ENCODE peak calls at places on chromosomes 7 and 10, in six cellular contexts. A is heart left ventricle; T is CD8-positive, alpha-beta T cell; S is right lobe of liver; W is astrocyte of the spinal cord; H is astrocyte of the cerebellum. C is an unnamed sample.

GRCh38 chr7:36600869-36601530 is 123.3 kb downstream of the AOAH start:
- DNase-seq in A (no peak), T (no peak), S (no peak), W (peak), H (no peak), C (no peak)

GRCh38 chr10:84256510-84257342 is 11.9 kb downstream of the RGR start:
- DNase-seq in A (peak), T (no peak), S (no peak), W (peak), H (no peak), C (peak)

GRCh38 chr7:151121380-151122170 is 35.3 kb downstream of the AGAP3 start:
- DNase-seq in A (no peak), T (no peak), S (no peak), W (no peak), H (no peak), C (no peak)

GRCh38 chr10:78541528-78542470 is 508.1 kb downstream of the RPS24 start:
- DNase-seq in A (no peak), T (no peak), S (no peak), W (peak), H (no peak), C (no peak)

GRCh38 chr10:30990351-30990750 is 41.3 kb downstream of the ZNF438 start:
- DNase-seq in A (no peak), T (no peak), S (no peak), W (no peak), H (no peak), C (no peak)

GRCh38 chr7:337567-337951 is 47.6 kb downstream of the FOXL3 start:
- DNase-seq in A (no peak), T (no peak), S (no peak), W (no peak), H (no peak), C (no peak)

GRCh38 chr10:79403441-79404230 is 41.8 kb downstream of the ZCCHC24 start:
- DNase-seq in A (peak), T (no peak), S (peak), W (peak), H (no peak), C (peak)

GRCh38 chr10:121668336-121669009 is 70.2 kb upstream of the FGFR2 start:
- DNase-seq in A (no peak), T (no peak), S (no peak), W (peak), H (peak), C (peak)

GRCh38 chr10:49534670-49535381 is 4.1 kb downstream of the ERCC6 start:
- DNase-seq in A (no peak), T (no peak), S (no peak), W (peak), H (peak), C (no peak)

GRCh38 chr7:144513332-144513731 is 109.8 kb upstream of the NOBOX start:
- DNase-seq in A (no peak), T (no peak), S (no peak), W (no peak), H (no peak), C (no peak)

GRCh38 chr10:53997953-53998352 is 803.1 kb downstream of the PCDH15 start:
- DNase-seq in A (no peak), T (no peak), S (no peak), W (no peak), H (no peak), C (no peak)

GRCh38 chr7:147477526-147477925 is 1113.0 kb upstream of the C7orf33 start:
- DNase-seq in A (no peak), T (no peak), S (no peak), W (no peak), H (no peak), C (no peak)
- H3K4me3 ChIP-seq in A (no peak), T (no peak), S (no peak), W (no peak), H (no peak), C (no peak)

GRCh38 chr7:100894860-100895700 is 608 bp downstream of the ACHE start:
- DNase-seq in A (peak), T (peak), S (peak), W (no peak), H (no peak), C (peak)
- H3K4me3 ChIP-seq in A (peak), T (peak), S (peak), W (peak), H (peak), C (peak)

GRCh38 chr10:58239561-58240169 is 28.0 kb downstream of the IPMK start:
- DNase-seq in A (no peak), T (no peak), S (no peak), W (peak), H (no peak), C (no peak)
- H3K4me3 ChIP-seq in A (no peak), T (no peak), S (no peak), W (no peak), H (no peak), C (no peak)

GRCh38 chr10:127133672-127134500 is 62.5 kb downstream of the INSYN2A start:
- DNase-seq in A (no peak), T (no peak), S (no peak), W (no peak), H (no peak), C (no peak)
- H3K4me3 ChIP-seq in A (no peak), T (no peak), S (no peak), W (no peak), H (no peak), C (no peak)

C was measured in pancreas.